ENCODE peak calls at places on chromosome 6, in ten cellular contexts. V, P, S, K, H, W, T, J, R and Z are unnamed samples.
A peak's percentile ranks its signal among the peaks of the same experiment; 100 is the strongest.

GRCh38 chr6:37485259-37485658 is 14.4 kb downstream of the CCDC167 start:
- DNase-seq in V (no peak), P (no peak), S (no peak), K (no peak), H (no peak), W (no peak), T (no peak), J (peak; percentile 75), R (no peak), Z (no peak)

GRCh38 chr6:83055366-83055964 is 10.2 kb downstream of the UBE3D start:
- DNase-seq in V (no peak), P (peak; percentile 41), S (no peak), K (peak; percentile 66), H (peak; percentile 44), W (peak; percentile 54), T (no peak), J (peak; percentile 81), R (peak; percentile 62), Z (peak; percentile 28)

GRCh38 chr6:4568138-4568537 is 208.1 kb upstream of the CDYL start:
- DNase-seq in V (no peak), P (no peak), S (no peak), K (no peak), H (no peak), W (no peak), T (no peak), J (no peak), R (no peak), Z (no peak)

GRCh38 chr6:43058511-43058910 is 723 bp downstream of the MRPL2 start:
- DNase-seq in V (no peak), P (no peak), S (no peak), K (no peak), H (no peak), W (no peak), T (no peak), J (no peak), R (no peak), Z (no peak)

GRCh38 chr6:128403618-128404444 is 116.6 kb downstream of the PTPRK start:
- DNase-seq in V (no peak), P (no peak), S (no peak), K (no peak), H (no peak), W (no peak), T (no peak), J (no peak), R (no peak), Z (no peak)

GRCh38 chr6:14095444-14095843 is 22.1 kb upstream of the CD83 start:
- DNase-seq in V (no peak), P (no peak), S (no peak), K (no peak), H (no peak), W (no peak), T (no peak), J (no peak), R (no peak), Z (no peak)

GRCh38 chr6:28218312-28219248 is 6.5 kb upstream of the ZSCAN9 start:
- DNase-seq in V (peak; percentile 88), P (peak; percentile 85), S (peak; percentile 68), K (peak; percentile 78), H (peak; percentile 72), W (no peak), T (peak; percentile 47), J (peak; percentile 81), R (peak; percentile 64), Z (peak; percentile 62)

GRCh38 chr6:99276747-99277146 is 72.7 kb downstream of the FAXC start:
- DNase-seq in V (no peak), P (no peak), S (no peak), K (no peak), H (no peak), W (no peak), T (peak; percentile 6), J (no peak), R (no peak), Z (no peak)

GRCh38 chr6:72553531-72554202 is 68.2 kb upstream of the KCNQ5 start:
- DNase-seq in V (no peak), P (no peak), S (no peak), K (peak; percentile 80), H (no peak), W (no peak), T (peak; percentile 94), J (no peak), R (peak; percentile 78), Z (no peak)

GRCh38 chr6:5333653-5334052 is 72.3 kb downstream of the FARS2 start:
- DNase-seq in V (no peak), P (no peak), S (no peak), K (peak; percentile 31), H (no peak), W (no peak), T (peak; percentile 60), J (no peak), R (peak; percentile 31), Z (no peak)

GRCh38 chr6:9248125-9248524 is 812.8 kb upstream of the SLC35B3 start:
- DNase-seq in V (no peak), P (no peak), S (no peak), K (no peak), H (no peak), W (no peak), T (no peak), J (no peak), R (no peak), Z (no peak)

GRCh38 chr6:149995235-149995750 is 30.0 kb downstream of the RAET1L start:
- DNase-seq in V (no peak), P (no peak), S (no peak), K (no peak), H (no peak), W (no peak), T (no peak), J (no peak), R (no peak), Z (no peak)

GRCh38 chr6:106502534-106502933 is 126.8 kb downstream of the RTN4IP1 start:
- DNase-seq in V (no peak), P (no peak), S (no peak), K (no peak), H (no peak), W (no peak), T (no peak), J (no peak), R (no peak), Z (no peak)

DNA sequence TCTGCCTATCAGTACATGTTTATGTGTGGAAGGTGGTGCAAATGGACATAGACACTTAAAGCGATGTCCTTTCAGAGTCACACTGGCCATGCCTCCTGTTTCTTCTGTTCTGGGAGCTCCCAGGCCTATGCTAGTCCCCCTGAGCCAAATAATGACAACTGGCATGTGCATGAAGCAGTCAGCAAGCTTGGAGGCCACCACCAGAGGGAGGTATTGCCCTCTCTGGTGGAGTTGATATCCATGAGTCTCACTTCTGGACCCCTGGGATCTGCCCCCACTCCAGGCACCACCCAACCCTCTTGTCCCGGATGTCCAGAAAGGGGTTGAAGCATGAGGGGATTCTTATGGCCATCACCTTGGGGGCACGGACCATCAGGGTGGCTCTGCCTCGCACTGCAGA is 172.2 kb downstream of the AIG1 start:
- DNase-seq in V (no peak), P (no peak), S (no peak), K (peak; percentile 30), H (peak; percentile 30), W (no peak), T (no peak), J (peak; percentile 83), R (peak; percentile 22), Z (no peak)
- TF ChIP-seq CTCF in V (peak; percentile 30), P (no peak), S (peak; percentile 34), K (peak; percentile 58), H (peak; percentile 11), W (no peak), T (peak; percentile 47), J (peak; percentile 85), R (peak; percentile 56), Z (no peak)

GRCh38 chr6:10420546-10421507 is 6.0 kb upstream of the TFAP2A start:
- DNase-seq in V (no peak), P (no peak), S (no peak), K (no peak), H (no peak), W (no peak), T (no peak), J (peak; percentile 87), R (no peak), Z (no peak)
- H3K27me3 ChIP-seq in V (peaks cover 92% of the 10 kb centered on the region), P (peaks cover 98% of the 10 kb centered on the region), S (peaks cover 100% of the 10 kb centered on the region), K (peaks cover 100% of the 10 kb centered on the region), H (peaks cover 100% of the 10 kb centered on the region), W (peaks cover 79% of the 10 kb centered on the region), T (peaks cover 98% of the 10 kb centered on the region), J (peaks cover 100% of the 10 kb centered on the region), R (peaks cover 87% of the 10 kb centered on the region), Z (peaks cover 3% of the 10 kb centered on the region)

GRCh38 chr6:3090013-3090412 is 21.7 kb downstream of the RIPK1 start:
- DNase-seq in V (no peak), P (no peak), S (no peak), K (no peak), H (no peak), W (no peak), T (no peak), J (no peak), R (no peak), Z (no peak)
- H3K9me3 ChIP-seq in V (no peaks in the 10 kb centered on the region), P (no peaks in the 10 kb centered on the region), S (no peaks in the 10 kb centered on the region), K (no peaks in the 10 kb centered on the region), H (no peaks in the 10 kb centered on the region), W (no peaks in the 10 kb centered on the region), T (no peaks in the 10 kb centered on the region), J (peaks cover 69% of the 10 kb centered on the region), R (no peaks in the 10 kb centered on the region), Z (no peaks in the 10 kb centered on the region)

GRCh38 chr6:11822346-11822745 is 43.7 kb upstream of the ADTRP start:
- DNase-seq in V (no peak), P (no peak), S (no peak), K (no peak), H (no peak), W (no peak), T (no peak), J (no peak), R (no peak), Z (no peak)
- TF ChIP-seq CTCF in V (no peak), P (no peak), S (no peak), K (no peak), H (no peak), W (no peak), T (no peak), J (no peak), R (no peak), Z (no peak)